ENCODE peak calls at places on chromosomes 6 and 20, in eight cellular contexts. N is T follicular helper cell, S is NCI-H460, G is psoas muscle, B is T-helper 1 cell, X is H9, C is fibroblast of lung, D is GOT3. Y is an unnamed sample.

GRCh38 chr6:138162947-138163569 is 1.3 kb downstream of the ARFGEF3 start:
- DNase-seq in C (no peak), G (no peak), B (no peak), N (no peak), X (no peak), D (no peak), S (no peak), Y (no peak)

GRCh38 chr6:41723178-41723935 is 12.1 kb downstream of the TFEB start:
- DNase-seq in D (no peak), C (peak; percentile 89), N (no peak), B (no peak), X (peak; percentile 53), S (peak; percentile 78), G (peak; percentile 84), Y (peak; percentile 89)

GRCh38 chr6:157228421-157229218 is 94.7 kb downstream of the TMEM242 start:
- DNase-seq in B (no peak), C (no peak), N (no peak), G (no peak), S (no peak), X (no peak), D (no peak), Y (peak; percentile 49)

GRCh38 chr20:21099653-21100589 is 6.2 kb downstream of the LINC00237 start:
- DNase-seq in N (no peak), B (no peak), X (peak; percentile 52), S (no peak), G (peak; percentile 30), C (no peak), D (no peak), Y (no peak)

GRCh38 chr6:136309729-136310311 is 20.2 kb upstream of the BCLAF1 start:
- DNase-seq in D (no peak), N (no peak), S (no peak), C (no peak), G (no peak), X (no peak), B (no peak), Y (no peak)

GRCh38 chr6:140285998-140286690 is 911.7 kb upstream of the CITED2 start:
- DNase-seq in X (no peak), S (no peak), N (no peak), C (no peak), D (no peak), G (no peak), B (no peak), Y (no peak)

GRCh38 chr20:20073851-20074252 is 21.5 kb downstream of the CFAP61 start:
- DNase-seq in N (no peak), G (peak; percentile 41), D (no peak), B (no peak), X (no peak), S (no peak), C (no peak), Y (no peak)

GRCh38 chr6:169719117-169719516 is 5.2 kb downstream of the PHF10 start:
- DNase-seq in D (no peak), G (no peak), B (no peak), S (no peak), C (no peak), X (no peak), N (no peak), Y (no peak)

GRCh38 chr6:105402090-105402980 is 547 bp downstream of the PREP start:
- DNase-seq in B (no peak), X (peak; percentile 38), G (no peak), N (peak; percentile 3), S (no peak), C (peak; percentile 56), D (no peak), Y (no peak)

GRCh38 chr6:28742668-28743270 is 181.0 kb downstream of the TRIM27 start:
- DNase-seq in G (no peak), X (peak; percentile 79), S (peak; percentile 76), N (no peak), D (no peak), B (no peak), C (peak; percentile 35), Y (peak; percentile 69)

GRCh38 chr20:63071541-63072181 is 64.9 kb upstream of the BHLHE23 start:
- DNase-seq in G (no peak), S (no peak), X (peak; percentile 92), N (no peak), D (no peak), C (peak; percentile 11), B (no peak), Y (no peak)

GRCh38 chr6:154962751-154963150 is 32.4 kb upstream of the TIAM2 start:
- DNase-seq in D (no peak), N (no peak), S (no peak), C (peak; percentile 82), G (no peak), X (no peak), B (no peak), Y (no peak)

GRCh38 chr6:124798942-124799496 is 163.2 kb upstream of the RNF217 start:
- DNase-seq in C (peak; percentile 26), D (no peak), S (no peak), X (no peak), B (no peak), N (no peak), G (no peak), Y (no peak)

GRCh38 chr20:60804918-60805631 is 447.0 kb upstream of the CDH4 start:
- DNase-seq in X (peak; percentile 36), S (no peak), D (no peak), C (no peak), B (no peak), G (no peak), N (no peak), Y (peak; percentile 70)

GRCh38 chr6:50135968-50136367 is 86.2 kb upstream of the DEFB112 start:
- DNase-seq in G (no peak), D (no peak), B (no peak), C (no peak), X (no peak), N (no peak), S (no peak), Y (no peak)

GRCh38 chr6:82176616-82177015 is 70.9 kb downstream of the IBTK start:
- DNase-seq in N (no peak), X (no peak), G (no peak), B (no peak), S (no peak), C (no peak), D (no peak), Y (no peak)

GRCh38 chr20:25145131-25145530 is 50.4 kb upstream of the ENTPD6 start:
- DNase-seq in N (no peak), C (peak; percentile 21), G (no peak), B (no peak), D (no peak), X (no peak), S (no peak), Y (no peak)

GRCh38 chr6:144155529-144155928 is 5.2 kb downstream of the STX11 start:
- DNase-seq in X (no peak), D (no peak), S (no peak), N (no peak), G (no peak), C (no peak), B (no peak), Y (no peak)

GRCh38 chr6:161044335-161044734 is 52.8 kb downstream of the MAP3K4 start:
- DNase-seq in S (no peak), B (no peak), G (no peak), C (no peak), D (no peak), X (no peak), N (no peak), Y (no peak)

GRCh38 chr6:147986891-147987290 is 355.7 kb upstream of the SASH1 start:
- DNase-seq in S (no peak), B (no peak), G (no peak), C (peak; percentile 31), X (no peak), D (no peak), N (no peak), Y (no peak)

GRCh38 chr6:21808045-21808470 is 214.5 kb downstream of the SOX4 start:
- DNase-seq in C (peak; percentile 57), X (no peak), B (no peak), S (no peak), N (no peak), D (no peak), G (peak; percentile 17), Y (peak; percentile 89)

GRCh38 chr6:111631930-111632460 is 26.3 kb upstream of the TRAF3IP2 start:
- DNase-seq in D (no peak), G (no peak), X (peak; percentile 66), C (no peak), N (no peak), B (no peak), S (no peak), Y (no peak)

GRCh38 chr6:48176909-48177308 is 65.9 kb upstream of the PTCHD4 start:
- DNase-seq in C (no peak), X (no peak), D (no peak), S (no peak), B (no peak), G (no peak), N (no peak), Y (no peak)